ENCODE peak calls at places on chromosomes 12 and 14, in nine cellular contexts. One of them, this sample, is unnamed.

GRCh38 chr14:51093371-51094281 is 1.3 kb downstream of the TRIM9 start:
- DNase-seq in RWPE1: no peak
- DNase-seq in NCI-H1092: peak
- DNase-seq in GM10248: peak
- DNase-seq in small intestine: no peak
- DNase-seq in mesendoderm: peak
- DNase-seq in activated T-cell treated with anti-CD3 and anti-CD28 coated beads for 1 hour: peak
- DNase-seq in nucleus accumbens: peak
- DNase-seq in ACHN: peak
- DNase-seq in this sample: peak

GRCh38 chr12:28645891-28646290 is 455.6 kb downstream of the CCDC91 start:
- DNase-seq in GM10248: no peak
- DNase-seq in RWPE1: no peak
- DNase-seq in activated T-cell treated with anti-CD3 and anti-CD28 coated beads for 1 hour: no peak
- DNase-seq in ACHN: no peak
- DNase-seq in small intestine: no peak
- DNase-seq in nucleus accumbens: no peak
- DNase-seq in NCI-H1092: no peak
- DNase-seq in mesendoderm: no peak
- DNase-seq in this sample: no peak

GRCh38 chr12:84763112-84763511 is 149.5 kb downstream of the SLC6A15 start:
- DNase-seq in NCI-H1092: no peak
- DNase-seq in ACHN: no peak
- DNase-seq in mesendoderm: no peak
- DNase-seq in GM10248: no peak
- DNase-seq in small intestine: no peak
- DNase-seq in RWPE1: no peak
- DNase-seq in nucleus accumbens: no peak
- DNase-seq in activated T-cell treated with anti-CD3 and anti-CD28 coated beads for 1 hour: no peak
- DNase-seq in this sample: no peak

GRCh38 chr12:111405856-111406473 is at the start of gene SH2B3:
- DNase-seq in NCI-H1092: no peak
- DNase-seq in nucleus accumbens: no peak
- DNase-seq in GM10248: no peak
- DNase-seq in small intestine: no peak
- DNase-seq in mesendoderm: no peak
- DNase-seq in activated T-cell treated with anti-CD3 and anti-CD28 coated beads for 1 hour: peak
- DNase-seq in ACHN: peak
- DNase-seq in RWPE1: no peak
- DNase-seq in this sample: peak

GRCh38 chr14:23646648-23647549 is 10.7 kb downstream of the DHRS2 start:
- DNase-seq in small intestine: no peak
- DNase-seq in mesendoderm: no peak
- DNase-seq in RWPE1: no peak
- DNase-seq in GM10248: no peak
- DNase-seq in ACHN: peak
- DNase-seq in nucleus accumbens: no peak
- DNase-seq in activated T-cell treated with anti-CD3 and anti-CD28 coated beads for 1 hour: no peak
- DNase-seq in NCI-H1092: no peak
- DNase-seq in this sample: no peak

GRCh38 chr12:113228394-113229028 is 7.2 kb downstream of the TPCN1 start:
- DNase-seq in ACHN: no peak
- DNase-seq in mesendoderm: no peak
- DNase-seq in RWPE1: no peak
- DNase-seq in NCI-H1092: no peak
- DNase-seq in small intestine: no peak
- DNase-seq in activated T-cell treated with anti-CD3 and anti-CD28 coated beads for 1 hour: no peak
- DNase-seq in nucleus accumbens: no peak
- DNase-seq in GM10248: no peak
- DNase-seq in this sample: no peak

GRCh38 chr12:66156654-66157053 is 13.1 kb downstream of the TMBIM4 start:
- DNase-seq in GM10248: no peak
- DNase-seq in activated T-cell treated with anti-CD3 and anti-CD28 coated beads for 1 hour: no peak
- DNase-seq in nucleus accumbens: no peak
- DNase-seq in ACHN: no peak
- DNase-seq in mesendoderm: no peak
- DNase-seq in RWPE1: no peak
- DNase-seq in small intestine: peak
- DNase-seq in NCI-H1092: no peak
- DNase-seq in this sample: no peak

GRCh38 chr12:92581579-92581978 is 121.2 kb upstream of the PLEKHG7 start:
- DNase-seq in ACHN: no peak
- DNase-seq in GM10248: no peak
- DNase-seq in RWPE1: no peak
- DNase-seq in nucleus accumbens: no peak
- DNase-seq in small intestine: no peak
- DNase-seq in activated T-cell treated with anti-CD3 and anti-CD28 coated beads for 1 hour: no peak
- DNase-seq in mesendoderm: no peak
- DNase-seq in NCI-H1092: no peak
- DNase-seq in this sample: no peak

GRCh38 chr14:100031506-100032281 is 33.5 kb upstream of the EVL start:
- DNase-seq in mesendoderm: peak
- DNase-seq in ACHN: peak
- DNase-seq in GM10248: no peak
- DNase-seq in activated T-cell treated with anti-CD3 and anti-CD28 coated beads for 1 hour: no peak
- DNase-seq in NCI-H1092: no peak
- DNase-seq in RWPE1: peak
- DNase-seq in small intestine: no peak
- DNase-seq in nucleus accumbens: no peak
- DNase-seq in this sample: no peak

This sample was measured in effector CD8-positive, alpha-beta T cell.